ENCODE peak calls at places on chromosomes 2 and 18, in ten cellular contexts. Z is lower lobe of right lung; C is gastrocnemius medialis; W is T-helper 9 cell; X is astrocyte of the cerebellum; Q is cortex of kidney; U is B cell; Y is occipital lobe; F is activated naive CD4-positive, alpha-beta T cell treated with anti-CD3 and anti-CD28 coated beads, Interleukin-2, amount 50 U/mL, for 72 hours; I is T-cell. A is an unnamed sample.

GRCh38 chr2:211159972-211160371 is 603.6 kb downstream of the CPS1 start:
- DNase-seq in Y (no peak), Q (no peak), X (no peak), W (no peak), Z (no peak), U (no peak), C (no peak), F (no peak), I (no peak), A (no peak)

GRCh38 chr18:49238433-49239042 is 221.9 kb downstream of the DYM start:
- DNase-seq in Z (no peak), C (no peak), I (no peak), W (no peak), Q (no peak), U (peak; percentile 8), X (peak; percentile 12), F (no peak), Y (no peak), A (no peak)

GRCh38 chr2:28981016-28981441 is at the start of gene TOGARAM2:
- DNase-seq in I (no peak), Y (peak; percentile 8), F (no peak), W (no peak), Z (peak; percentile 62), Q (no peak), X (no peak), C (no peak), U (no peak), A (no peak)

GRCh38 chr2:118865106-118865505 is 17.7 kb upstream of the EN1 start:
- DNase-seq in X (peak; percentile 43), I (no peak), Y (peak; percentile 4), Q (no peak), F (no peak), Z (no peak), W (no peak), U (peak; percentile 49), C (no peak), A (no peak)

GRCh38 chr2:226031962-226032441 is 632.5 kb downstream of the NYAP2 start:
- DNase-seq in I (no peak), U (no peak), Q (no peak), C (no peak), Y (peak; percentile 30), X (no peak), F (no peak), W (no peak), Z (no peak), A (no peak)

GRCh38 chr2:28175028-28175427 is 217.6 kb upstream of the FOSL2 start:
- DNase-seq in X (no peak), U (no peak), C (no peak), Y (no peak), F (no peak), Q (no peak), I (no peak), Z (no peak), W (no peak), A (no peak)

GRCh38 chr2:236167297-236168109 is 683 bp downstream of the GBX2 start:
- DNase-seq in W (no peak), U (no peak), Y (no peak), C (no peak), Q (no peak), F (no peak), I (no peak), Z (no peak), X (no peak), A (no peak)

GRCh38 chr2:176704282-176704773 is 435.1 kb downstream of the MTX2 start:
- DNase-seq in C (no peak), X (no peak), W (no peak), U (no peak), I (no peak), Z (no peak), F (no peak), Q (no peak), Y (no peak), A (no peak)

GRCh38 chr2:144181006-144181405 is 338.9 kb downstream of the ZEB2 start:
- DNase-seq in W (no peak), X (no peak), C (no peak), Q (no peak), Y (no peak), F (no peak), U (no peak), Z (no peak), I (no peak), A (no peak)

GRCh38 chr18:72206814-72207213 is 337.3 kb downstream of the CBLN2 start:
- DNase-seq in U (no peak), I (no peak), Q (no peak), F (no peak), Y (no peak), Z (no peak), X (peak; percentile 49), C (no peak), W (no peak), A (no peak)

GRCh38 chr18:32930695-32931301 is 158.0 kb upstream of the KLHL14 start:
- DNase-seq in Q (no peak), F (no peak), U (peak; percentile 50), Z (no peak), W (no peak), I (no peak), C (no peak), Y (no peak), X (no peak), A (no peak)

GRCh38 chr2:70994055-70994444 is 623 bp downstream of the TEX261 start:
- DNase-seq in Q (no peak), I (no peak), W (no peak), U (peak; percentile 11), Z (no peak), Y (no peak), X (no peak), F (no peak), C (no peak), A (no peak)

GRCh38 chr2:1925928-1926327 is 181.6 kb upstream of the PXDN start:
- DNase-seq in X (no peak), W (no peak), U (no peak), Y (peak; percentile 23), Q (no peak), I (no peak), Z (no peak), F (no peak), C (no peak), A (no peak)

GRCh38 chr2:133985563-133985962 is 268.3 kb upstream of the MGAT5 start:
- DNase-seq in Z (no peak), F (no peak), X (no peak), U (no peak), Y (no peak), I (no peak), C (no peak), W (no peak), Q (no peak), A (no peak)

GRCh38 chr2:43818761-43819160 is 19.9 kb downstream of the ABCG5 start:
- DNase-seq in Q (no peak), F (no peak), I (no peak), U (no peak), Y (no peak), C (no peak), X (no peak), Z (no peak), W (no peak), A (no peak)

GRCh38 chr2:183093857-183094657 is 15.5 kb downstream of the DUSP19 start:
- DNase-seq in Y (no peak), I (no peak), U (no peak), F (no peak), X (no peak), Z (no peak), Q (no peak), W (no peak), C (no peak), A (no peak)

GRCh38 chr2:26635401-26635800 is 5.8 kb downstream of the CIB4 start:
- DNase-seq in X (no peak), U (no peak), F (no peak), C (no peak), Y (no peak), W (no peak), I (no peak), Z (no peak), Q (no peak), A (no peak)

GRCh38 chr2:37983719-37984118 is 58.6 kb downstream of the RMDN2 start:
- DNase-seq in Y (no peak), F (no peak), W (no peak), Q (no peak), C (no peak), U (no peak), X (no peak), I (no peak), Z (no peak), A (no peak)

GRCh38 chr2:113039675-113040074 is 13.0 kb downstream of the IL36B start:
- DNase-seq in C (no peak), U (no peak), X (no peak), I (no peak), F (no peak), W (no peak), Q (no peak), Y (no peak), Z (no peak), A (no peak)

GRCh38 chr2:204264746-204265145 is 280.5 kb upstream of the PARD3B start:
- DNase-seq in Q (no peak), F (no peak), X (no peak), C (no peak), Y (no peak), U (no peak), W (no peak), I (no peak), Z (no peak), A (no peak)

GRCh38 chr2:223537669-223538601 is 64.2 kb downstream of the SCG2 start:
- DNase-seq in C (no peak), I (no peak), W (no peak), Z (no peak), F (no peak), U (no peak), Y (no peak), Q (no peak), X (peak; percentile 28), A (no peak)